ENCODE peak calls at places on chromosomes 3 and 15, in five cellular contexts. M is HEK293T, R is HepG2, J is K562, K is GM12878. L is an unnamed sample.

GRCh38 chr3:171772427-171773056 is 37.7 kb downstream of the PLD1 start:
- DNase-seq in J (peak; percentile 80), K (no peak), R (peak; percentile 46), M (peak; percentile 64), L (peak; percentile 64)

GRCh38 chr15:32774022-32774421 is 56.2 kb downstream of the GREM1 start:
- DNase-seq in M (no peak), K (no peak), J (no peak), R (peak; percentile 38), L (no peak)

GRCh38 chr15:69300129-69300588 is 1.4 kb downstream of the PAQR5 start:
- DNase-seq in K (no peak), M (no peak), J (no peak), R (no peak), L (no peak)

GRCh38 chr15:44441095-44441501 is 13.7 kb downstream of the CTDSPL2 start:
- DNase-seq in M (no peak), J (peak; percentile 45), K (no peak), R (no peak), L (no peak)

GRCh38 chr15:63093486-63094205 is 28.0 kb upstream of the LACTB start:
- DNase-seq in M (peak; percentile 68), J (peak; percentile 87), R (peak; percentile 77), K (peak; percentile 35), L (peak; percentile 87)

GRCh38 chr3:120144267-120144666 is 50.0 kb upstream of the GSK3B start:
- DNase-seq in J (no peak), M (no peak), K (no peak), R (peak; percentile 39), L (no peak)

GRCh38 chr3:183434992-183435391 is 6.6 kb upstream of the MCF2L2 start:
- DNase-seq in R (no peak), J (no peak), K (no peak), M (no peak), L (no peak)

GRCh38 chr3:165256554-165256953 is 60.4 kb upstream of the SLITRK3 start:
- DNase-seq in K (no peak), R (no peak), J (no peak), M (no peak), L (no peak)

GRCh38 chr15:89395461-89395875 is 60.8 kb upstream of the POLG start:
- DNase-seq in R (no peak), M (no peak), J (no peak), K (no peak), L (no peak)

GRCh38 chr3:177852408-177852807 is 655.1 kb upstream of the TBL1XR1 start:
- DNase-seq in R (peak; percentile 20), J (no peak), K (no peak), M (no peak), L (no peak)

GRCh38 chr15:47787875-47788274 is 70.6 kb downstream of the SEMA6D start:
- DNase-seq in K (no peak), R (no peak), J (no peak), M (no peak), L (no peak)

GRCh38 chr3:64341355-64341754 is 116.1 kb upstream of the PRICKLE2 start:
- DNase-seq in M (no peak), R (no peak), K (no peak), J (no peak), L (no peak)

GRCh38 chr3:72147600-72147999 is 362.7 kb upstream of the PROK2 start:
- DNase-seq in M (no peak), K (no peak), R (no peak), J (no peak), L (no peak)

GRCh38 chr3:13487403-13487802 is 7.3 kb downstream of the HDAC11 start:
- DNase-seq in M (no peak), J (no peak), K (no peak), R (no peak), L (no peak)

GRCh38 chr3:5321941-5322340 is 134.4 kb downstream of the EDEM1 start:
- DNase-seq in M (no peak), R (no peak), J (no peak), K (no peak), L (no peak)

GRCh38 chr3:9703240-9703639 is 393 bp upstream of the CPNE9 start:
- DNase-seq in R (no peak), K (no peak), J (no peak), M (no peak), L (no peak)

GRCh38 chr15:65532738-65533051 is 2.4 kb downstream of the HACD3 start:
- DNase-seq in K (no peak), R (peak; percentile 79), M (no peak), J (peak; percentile 41), L (no peak)

GRCh38 chr3:65371053-65371452 is 667.7 kb downstream of the MAGI1 start:
- DNase-seq in R (no peak), K (no peak), J (no peak), M (no peak), L (no peak)

GRCh38 chr15:58520464-58520863 is 88.7 kb downstream of the LIPC start:
- DNase-seq in M (no peak), R (no peak), K (no peak), J (peak; percentile 48), L (no peak)

GRCh38 chr3:173138031-173138430 is 3.0 kb downstream of the SPATA16 start:
- DNase-seq in K (no peak), M (no peak), R (no peak), J (no peak), L (no peak)

GRCh38 chr3:140748171-140748570 is 70.3 kb downstream of the TRIM42 start:
- DNase-seq in R (no peak), K (no peak), J (no peak), M (no peak), L (no peak)

GRCh38 chr3:16311960-16312451 is 47.0 kb downstream of the OXNAD1 start:
- DNase-seq in J (no peak), K (no peak), R (no peak), M (no peak), L (no peak)

GRCh38 chr15:32718082-32718821 is 448 bp downstream of the GREM1 start:
- DNase-seq in M (no peak), J (no peak), R (no peak), K (no peak), L (peak; percentile 72)

GRCh38 chr3:135633078-135633477 is 332.4 kb upstream of the PPP2R3A start:
- DNase-seq in K (no peak), J (no peak), R (no peak), M (no peak), L (no peak)

GRCh38 chr3:34073141-34073540 is 274.7 kb downstream of the PDCD6IP start:
- DNase-seq in R (no peak), M (no peak), K (no peak), J (no peak), L (no peak)

GRCh38 chr3:34075975-34076374 is 277.5 kb downstream of the PDCD6IP start:
- DNase-seq in J (no peak), K (no peak), M (no peak), R (no peak), L (no peak)

GRCh38 chr3:34073961-34074360 is 275.5 kb downstream of the PDCD6IP start:
- DNase-seq in K (no peak), J (no peak), M (no peak), R (no peak), L (no peak)

GRCh38 chr3:34070831-34071230 is 272.4 kb downstream of the PDCD6IP start:
- DNase-seq in J (no peak), K (no peak), R (no peak), M (no peak), L (no peak)

DNA sequence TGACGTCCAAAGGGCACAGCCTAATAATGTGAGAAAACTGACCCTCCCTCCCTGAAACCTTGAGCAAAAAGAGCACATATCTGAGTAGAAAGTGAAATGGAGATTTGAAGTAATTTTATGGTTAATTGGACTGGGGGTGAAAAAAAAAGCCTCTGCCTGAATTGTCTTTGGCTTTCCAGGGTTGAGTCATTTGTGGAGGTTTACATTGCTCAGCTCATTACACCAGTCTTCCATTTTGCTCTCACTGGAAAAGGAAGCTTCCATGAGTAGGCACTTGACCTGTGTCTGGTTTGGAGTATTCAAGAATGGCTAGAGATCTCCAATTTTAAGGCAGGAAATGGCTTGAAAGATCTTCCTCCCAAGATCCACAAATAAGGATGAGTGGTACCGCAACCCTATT is 273.9 kb downstream of the PDCD6IP start:
- DNase-seq in M (no peak), R (no peak), J (no peak), K (no peak), L (no peak)
- TF ChIP-seq FOXM1 in M (no peak), R (no peak), J (no peak), K (no peak), L (no peak)

DNA sequence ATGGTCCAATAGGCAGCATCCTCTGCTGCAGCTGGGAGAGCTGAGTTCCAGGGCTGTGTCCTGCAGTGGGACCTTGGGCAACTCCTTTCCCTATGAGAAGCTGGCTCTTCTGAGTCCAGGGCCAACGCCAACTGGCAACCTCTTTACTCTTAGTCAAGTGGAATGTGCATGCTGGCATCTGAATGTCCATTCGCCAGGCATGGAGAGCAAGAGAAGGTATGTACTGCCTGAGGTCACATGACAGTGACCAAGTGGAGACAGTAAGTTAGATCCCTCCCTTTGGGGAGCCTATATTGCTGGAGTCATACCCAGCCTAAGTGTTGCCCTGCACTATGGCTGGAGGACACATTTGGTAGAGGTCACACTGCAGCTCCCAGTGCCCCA is 12.1 kb downstream of the HEMK1 start:
- DNase-seq in R (no peak), K (no peak), J (no peak), M (no peak), L (no peak)
- TF ChIP-seq FOXM1 in R (no peak), K (no peak), J (no peak), M (no peak), L (no peak)

GRCh38 chr15:71052356-71052755 is 62.9 kb upstream of the THSD4 start:
- DNase-seq in R (no peak), M (no peak), J (no peak), K (no peak), L (no peak)
- TF ChIP-seq FOXM1 in R (no peak), M (no peak), J (no peak), K (no peak), L (no peak)

GRCh38 chr15:85584791-85585360 is 204.5 kb downstream of the AKAP13 start:
- DNase-seq in J (no peak), M (no peak), K (peak; percentile 30), R (no peak), L (no peak)

GRCh38 chr15:85588657-85589056 is 206.1 kb downstream of the KLHL25 start:
- DNase-seq in K (no peak), R (no peak), M (no peak), J (no peak), L (no peak)

GRCh38 chr15:85591622-85592021 is 203.1 kb downstream of the KLHL25 start:
- DNase-seq in R (no peak), J (no peak), K (no peak), M (no peak), L (no peak)

GRCh38 chr15:85589873-85590272 is 204.9 kb downstream of the KLHL25 start:
- DNase-seq in R (peak; percentile 82), K (no peak), M (no peak), J (no peak), L (no peak)

DNA sequence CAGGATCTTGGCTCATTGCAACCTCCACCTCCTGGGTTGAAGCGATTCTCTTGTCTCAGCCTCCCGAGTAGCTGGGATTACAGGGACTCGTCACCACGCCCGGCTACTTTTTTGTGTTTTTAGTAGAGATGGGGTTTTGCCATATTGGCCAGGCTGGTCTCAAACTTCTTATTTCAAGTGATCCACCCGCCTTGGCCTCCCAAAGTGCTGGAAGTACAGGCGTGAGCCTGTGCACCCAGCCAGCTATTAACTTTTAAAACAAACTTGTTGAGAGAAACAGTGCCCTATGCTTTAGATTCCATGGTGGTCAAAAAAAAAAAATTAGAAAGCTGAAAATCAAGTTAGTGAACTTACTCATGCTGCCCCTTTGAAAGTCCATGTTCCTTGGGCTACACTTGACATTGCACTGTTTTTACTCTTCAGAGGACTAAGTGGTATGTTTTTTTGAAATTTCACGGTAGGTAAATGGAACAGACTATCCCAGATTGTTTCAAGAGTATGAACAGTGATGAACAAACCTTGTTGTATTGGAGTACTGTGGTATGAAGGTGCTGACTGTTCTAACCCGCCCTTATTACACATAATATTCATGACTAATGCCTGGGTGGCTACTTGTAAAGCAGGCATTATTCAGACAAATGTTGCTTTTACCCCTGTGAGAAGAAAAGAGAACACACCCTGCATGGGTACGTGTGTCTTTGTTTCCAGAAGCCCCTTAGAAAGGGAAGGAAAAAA is 206.9 kb downstream of the KLHL25 start:
- DNase-seq in R (no peak), K (no peak), J (no peak), M (no peak), L (no peak)
- TF ChIP-seq FOXM1 in R (no peak), K (no peak), J (no peak), M (no peak), L (no peak)